ENCODE peak calls at places on chromosomes 11 and 22, in seven cellular contexts. G is fibroblast of pulmonary artery, M is sigmoid colon, Z is Caco-2, C is astrocyte of the spinal cord, Y is endodermal cell, W is foreskin fibroblast. N is an unnamed sample.

GRCh38 chr11:65426839-65427690 is 4.5 kb downstream of the NEAT1 start:
- DNase-seq in Y (peak; percentile 72), M (peak; percentile 81), W (peak; percentile 75), Z (no peak), G (peak; percentile 87), C (peak; percentile 68), N (peak; percentile 89)

GRCh38 chr11:484616-485015 is 22.4 kb downstream of the RNH1 start:
- DNase-seq in M (no peak), G (no peak), W (no peak), Z (no peak), Y (no peak), C (no peak), N (no peak)

GRCh38 chr11:1157341-1157644 is 460 bp upstream of the MUC5AC start:
- DNase-seq in W (no peak), Z (no peak), C (no peak), G (no peak), M (no peak), Y (no peak), N (no peak)

GRCh38 chr11:116856423-116856822 is 19.0 kb upstream of the APOA1 start:
- DNase-seq in Z (no peak), M (no peak), W (no peak), C (no peak), G (no peak), Y (no peak), N (no peak)

GRCh38 chr22:47196493-47196849 is 434.0 kb downstream of the TBC1D22A start:
- DNase-seq in G (no peak), C (no peak), Z (no peak), M (peak; percentile 2), Y (no peak), W (no peak), N (no peak)

GRCh38 chr11:37506516-37506915 is 908.5 kb upstream of the RAG2 start:
- DNase-seq in G (peak; percentile 39), Z (no peak), Y (no peak), M (no peak), W (peak; percentile 21), C (no peak), N (no peak)

GRCh38 chr11:31240340-31240904 is 129.1 kb downstream of the DCDC1 start:
- DNase-seq in G (peak; percentile 69), W (peak; percentile 10), C (peak; percentile 50), Z (peak; percentile 42), Y (peak; percentile 65), M (no peak), N (peak; percentile 63)

GRCh38 chr22:48800036-48800885 is 1027.4 kb downstream of the BRD1 start:
- DNase-seq in Y (no peak), Z (no peak), C (no peak), M (no peak), W (no peak), G (no peak), N (no peak)

GRCh38 chr22:39656495-39657490 is 86.2 kb downstream of the CACNA1I start:
- DNase-seq in M (no peak), C (no peak), G (no peak), Z (no peak), Y (no peak), W (no peak), N (no peak)

GRCh38 chr11:78651136-78651775 is 76.6 kb upstream of the NARS2 start:
- DNase-seq in M (no peak), Y (peak; percentile 56), Z (peak; percentile 21), C (no peak), W (peak; percentile 69), G (no peak), N (no peak)

GRCh38 chr11:94768602-94769511 is 701 bp downstream of the AMOTL1 start:
- DNase-seq in Y (peak; percentile 71), M (peak; percentile 73), G (peak; percentile 33), W (peak; percentile 74), Z (no peak), C (peak; percentile 46), N (no peak)
- H3K4me3 ChIP-seq in Y (peak overlapping the region; percentile 96), M (peak overlapping the region; percentile 93), G (peak overlapping the region; percentile 73), W (peak overlapping the region; percentile 89), Z (peak overlapping the region; percentile 75), C (peak overlapping the region; percentile 94), N (peak overlapping the region; percentile 89)

GRCh38 chr22:17562906-17563870 is at the start of gene SLC25A18:
- DNase-seq in Z (no peak), Y (peak; percentile 72), C (no peak), M (peak; percentile 90), G (peak; percentile 77), W (peak; percentile 31), N (no peak)
- TF ChIP-seq CTCF in Z (peak; percentile 7), Y (peak; percentile 64), C (peak; percentile 18), M (no peak), G (peak; percentile 16), W (no peak), N (no peak)

GRCh38 chr22:38238519-38239051 is 34.2 kb downstream of the TMEM184B start:
- DNase-seq in M (peak; percentile 83), C (peak; percentile 46), Z (no peak), W (peak; percentile 85), G (peak; percentile 63), Y (no peak), N (no peak)
- H3K4me3 ChIP-seq in M (no peak overlapping the region), C (no peak overlapping the region), Z (no peak overlapping the region), W (no peak overlapping the region), G (no peak overlapping the region), Y (no peak overlapping the region), N (no peak overlapping the region)

GRCh38 chr11:122656631-122657101 is 1.1 kb downstream of the UBASH3B start:
- DNase-seq in Z (peak; percentile 70), W (no peak), G (peak; percentile 27), C (peak; percentile 51), M (peak; percentile 75), Y (peak; percentile 85), N (peak; percentile 24)
- TF ChIP-seq CTCF in Z (no peak), W (peak; percentile 2), G (peak; percentile 2), C (no peak), M (no peak), Y (peak; percentile 46), N (peak; percentile 19)

GRCh38 chr11:62724171-62724570 is 3.1 kb downstream of the HNRNPUL2 start:
- DNase-seq in G (no peak), Z (no peak), Y (no peak), M (peak; percentile 22), C (no peak), W (no peak), N (no peak)
- H3K4me3 ChIP-seq in G (peak overlapping the region; percentile 71), Z (no peak overlapping the region), Y (peak overlapping the region; percentile 97), M (no peak overlapping the region), C (peak overlapping the region; percentile 78), W (peak overlapping the region; percentile 100), N (peak overlapping the region; percentile 94)

GRCh38 chr22:38298312-38299000 is 18.8 kb downstream of the CSNK1E start:
- DNase-seq in C (peak; percentile 99), Y (peak; percentile 88), W (peak; percentile 57), M (no peak), Z (no peak), G (peak; percentile 96), N (peak; percentile 100)
- TF ChIP-seq CTCF in C (peak; percentile 66), Y (peak; percentile 80), W (peak; percentile 24), M (no peak), Z (peak; percentile 38), G (peak; percentile 48), N (peak; percentile 18)

GRCh38 chr22:23591203-23591791 is 11.2 kb upstream of the IGLL1 start:
- DNase-seq in C (peak; percentile 46), G (peak; percentile 76), Z (peak; percentile 63), M (peak; percentile 72), W (peak; percentile 72), Y (peak; percentile 95), N (peak; percentile 53)
- H3K4me3 ChIP-seq in C (no peak overlapping the region), G (no peak overlapping the region), Z (no peak overlapping the region), M (no peak overlapping the region), W (no peak overlapping the region), Y (no peak overlapping the region), N (no peak overlapping the region)

DNA sequence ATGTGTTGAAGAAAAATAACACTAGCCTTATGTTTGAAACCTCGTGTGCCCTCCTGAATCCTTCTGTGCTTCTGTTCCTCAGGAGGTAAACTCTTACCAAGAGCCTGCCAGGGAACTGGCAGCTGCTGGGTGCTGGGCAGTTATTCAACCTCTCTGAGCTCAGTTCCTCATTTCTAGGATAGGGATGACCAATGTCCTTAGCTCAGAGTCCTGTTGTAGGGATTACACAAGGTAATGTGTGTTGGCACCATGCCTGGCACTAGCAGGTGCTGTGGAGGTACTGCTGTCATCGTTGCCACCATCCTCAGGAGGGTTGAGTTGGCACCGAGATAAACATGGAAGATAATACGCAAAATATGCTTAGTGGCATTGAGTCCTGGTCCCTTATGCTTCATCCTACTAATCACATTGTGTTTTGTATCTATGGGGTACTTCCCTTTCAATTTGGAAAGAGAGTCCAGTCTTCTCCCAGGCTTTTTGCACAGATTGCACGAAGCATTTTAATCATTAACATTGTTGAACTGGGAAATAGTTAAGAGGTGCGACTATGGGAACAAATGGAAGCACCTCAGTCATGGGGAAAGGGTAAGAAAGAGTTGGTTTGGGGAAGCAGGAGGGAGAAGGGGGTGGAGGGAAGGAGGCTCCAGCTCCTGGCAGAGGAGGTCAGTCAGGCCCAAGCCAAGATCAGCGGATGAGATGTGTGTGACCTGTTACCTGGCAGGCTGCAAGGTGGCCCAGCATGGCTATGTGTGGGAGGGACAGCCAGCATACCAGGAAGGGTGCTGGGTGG is 56.7 kb downstream of the CABIN1 start:
- DNase-seq in M (peak; percentile 37), G (no peak), Z (no peak), W (no peak), Y (no peak), C (no peak), N (no peak)
- TF ChIP-seq CTCF in M (no peak), G (no peak), Z (no peak), W (no peak), Y (no peak), C (no peak), N (no peak)

GRCh38 chr11:132062031-132062430 is 691.6 kb downstream of the NTM start:
- DNase-seq in Y (no peak), G (no peak), W (no peak), Z (no peak), C (peak; percentile 73), M (no peak), N (no peak)
- H3K4me3 ChIP-seq in Y (no peak overlapping the region), G (no peak overlapping the region), W (no peak overlapping the region), Z (no peak overlapping the region), C (no peak overlapping the region), M (no peak overlapping the region), N (no peak overlapping the region)

DNA sequence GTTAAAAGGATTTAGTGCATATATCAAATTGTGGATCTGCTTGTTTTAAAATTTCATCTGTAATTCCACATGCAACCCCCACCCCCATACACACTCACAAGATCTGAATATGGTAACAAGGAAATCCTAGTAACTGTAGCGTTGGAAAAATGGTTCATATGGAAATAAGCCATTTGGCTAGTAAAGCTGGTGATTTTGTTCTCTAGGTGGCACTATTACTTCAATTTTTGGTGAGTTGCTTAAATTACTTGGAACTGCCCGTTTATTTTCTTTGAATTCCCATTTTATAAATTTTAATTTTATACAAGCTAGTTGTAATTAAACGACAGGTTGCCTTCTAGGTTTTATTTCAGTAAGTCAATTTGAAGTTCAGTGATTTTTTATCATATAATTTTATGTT is 5.3 kb downstream of the BDNF start:
- DNase-seq in Z (no peak), Y (no peak), G (peak; percentile 68), W (no peak), C (peak; percentile 62), M (no peak), N (peak; percentile 34)
- TF ChIP-seq CTCF in Z (peak; percentile 27), Y (peak; percentile 62), G (peak; percentile 49), W (no peak), C (peak; percentile 50), M (no peak), N (peak; percentile 32)